ENCODE peak calls at places on chromosomes 1 and 21, in five cellular contexts. K, S, D, A and B are unnamed samples.

GRCh38 chr1:92973203-92973907 is 12.1 kb upstream of the DIPK1A start:
- DNase-seq in K (no peak), S (no peak), D (no peak), A (no peak), B (no peak)

GRCh38 chr1:245956225-245956624 is 550.9 kb downstream of the SMYD3 start:
- DNase-seq in A (no peak), S (no peak), K (no peak), D (no peak), B (no peak)

GRCh38 chr1:28437924-28438699 is 67.7 kb upstream of the RCC1 start:
- DNase-seq in K (peak), D (peak), A (peak), S (peak), B (no peak)

GRCh38 chr1:46137901-46138300 is 5.5 kb upstream of the PIK3R3 start:
- DNase-seq in A (no peak), K (peak), D (no peak), S (peak), B (no peak)

GRCh38 chr1:180906511-180906910 is 6.2 kb upstream of the KIAA1614 start:
- DNase-seq in A (no peak), S (no peak), D (no peak), K (no peak), B (no peak)

GRCh38 chr1:52142220-52143153 is 598 bp downstream of the ZFYVE9 start:
- DNase-seq in K (peak), D (peak), S (peak), A (peak), B (no peak)

GRCh38 chr1:112337028-112337531 is 58.9 kb upstream of the CTTNBP2NL start:
- DNase-seq in A (peak), S (peak), D (no peak), K (peak), B (no peak)

GRCh38 chr1:84810343-84810742 is 82.7 kb downstream of the LPAR3 start:
- DNase-seq in D (no peak), S (no peak), K (no peak), A (no peak), B (no peak)

GRCh38 chr1:10693152-10693496 is 103.3 kb downstream of the CASZ1 start:
- DNase-seq in S (no peak), A (no peak), D (no peak), K (no peak), B (no peak)

GRCh38 chr1:97308131-97308530 is 586.5 kb downstream of the PTBP2 start:
- DNase-seq in D (no peak), A (no peak), S (peak), K (peak), B (no peak)

GRCh38 chr1:46133946-46134345 is 1.5 kb upstream of the PIK3R3 start:
- DNase-seq in D (no peak), A (no peak), K (no peak), S (no peak), B (no peak)

GRCh38 chr1:162753998-162754585 is 36.4 kb upstream of the HSD17B7 start:
- DNase-seq in D (no peak), S (peak), K (no peak), A (no peak), B (no peak)

GRCh38 chr21:31181089-31181757 is 142.9 kb upstream of the KRTAP19-8 start:
- DNase-seq in A (no peak), D (no peak), K (no peak), S (no peak), B (peak)

GRCh38 chr1:93963585-93963984 is 54.4 kb upstream of the GCLM start:
- DNase-seq in A (no peak), K (peak), D (no peak), S (peak), B (no peak)

GRCh38 chr1:32398401-32398800 is 4.2 kb upstream of the BSDC1 start:
- DNase-seq in S (peak), K (no peak), A (no peak), D (no peak), B (no peak)

GRCh38 chr1:23718482-23718881 is 24.8 kb upstream of the ELOA start:
- DNase-seq in A (peak), S (peak), D (peak), K (peak), B (peak)

GRCh38 chr1:209688746-209689234 is 13.6 kb downstream of the G0S2 start:
- DNase-seq in S (peak), A (no peak), K (peak), D (no peak), B (no peak)

GRCh38 chr1:38029725-38030511 is 16.7 kb downstream of the POU3F1 start:
- DNase-seq in D (no peak), S (peak), K (peak), A (no peak), B (no peak)

GRCh38 chr1:35544976-35545375 is 12.2 kb downstream of the KIAA0319L start:
- DNase-seq in K (peak), D (no peak), S (peak), A (peak), B (peak)

GRCh38 chr1:225814381-225814780 is 4.5 kb downstream of the EPHX1 start:
- DNase-seq in A (no peak), S (no peak), K (no peak), D (no peak), B (no peak)

GRCh38 chr1:41835488-41835887 is 83.2 kb downstream of the HIVEP3 start:
- DNase-seq in S (no peak), K (no peak), A (no peak), D (no peak), B (no peak)

GRCh38 chr1:33905241-33905640 is 41.4 kb downstream of the HMGB4 start:
- DNase-seq in D (no peak), S (peak), A (no peak), K (no peak), B (no peak)

GRCh38 chr1:155794605-155795265 is 62.3 kb downstream of the GON4L start:
- DNase-seq in D (no peak), S (no peak), K (no peak), A (no peak), B (no peak)

GRCh38 chr1:59433440-59433813 is 136.5 kb downstream of the FGGY start:
- DNase-seq in A (no peak), D (no peak), S (peak), K (no peak), B (no peak)

GRCh38 chr1:212291505-212292134 is 6.4 kb downstream of the PPP2R5A start:
- DNase-seq in A (peak), K (peak), S (peak), D (peak), B (peak)

GRCh38 chr1:24526940-24527542 is 24.4 kb downstream of the RCAN3 start:
- DNase-seq in S (peak), D (no peak), A (peak), K (peak), B (peak)

GRCh38 chr1:40185951-40186864 is 25.0 kb downstream of the RLF start:
- DNase-seq in A (no peak), D (no peak), K (no peak), S (peak), B (no peak)

GRCh38 chr1:54980528-54981241 is at the start of gene TMEM61:
- DNase-seq in D (no peak), S (no peak), A (peak), K (no peak), B (no peak)

GRCh38 chr1:227789881-227790400 is 25.5 kb upstream of the PRSS38 start:
- DNase-seq in D (no peak), A (no peak), K (no peak), S (no peak), B (no peak)

GRCh38 chr1:219276029-219276738 is 102.5 kb downstream of the LYPLAL1 start:
- DNase-seq in K (no peak), D (no peak), A (no peak), S (no peak), B (no peak)

GRCh38 chr1:3034728-3035610 is 13.7 kb downstream of the ACTRT2 start:
- DNase-seq in S (no peak), K (no peak), D (no peak), A (no peak), B (no peak)

GRCh38 chr1:148309940-148310500 is 157.9 kb upstream of the NBPF11 start:
- DNase-seq in S (no peak), A (no peak), D (no peak), K (no peak), B (no peak)
- H3K4me3 ChIP-seq in S (peak), A (no peak), D (no peak), K (no peak), B (no peak)

GRCh38 chr1:174700314-174700713 is 252.6 kb downstream of the GPR52 start:
- DNase-seq in D (no peak), A (no peak), K (no peak), S (no peak), B (no peak)

GRCh38 chr1:174692313-174692712 is 244.5 kb downstream of the GPR52 start:
- DNase-seq in D (no peak), A (no peak), S (peak), K (peak), B (no peak)

GRCh38 chr1:174700775-174701174 is 253.0 kb downstream of the GPR52 start:
- DNase-seq in K (no peak), A (no peak), S (peak), D (no peak), B (no peak)

GRCh38 chr1:174693085-174693484 is 245.3 kb downstream of the GPR52 start:
- DNase-seq in D (no peak), A (no peak), S (no peak), K (peak), B (no peak)

GRCh38 chr1:174696026-174696821 is 248.5 kb downstream of the GPR52 start:
- DNase-seq in D (no peak), K (no peak), S (no peak), A (no peak), B (no peak)
- H3K4me3 ChIP-seq in D (no peak), K (no peak), S (no peak), A (no peak), B (no peak)

DNA sequence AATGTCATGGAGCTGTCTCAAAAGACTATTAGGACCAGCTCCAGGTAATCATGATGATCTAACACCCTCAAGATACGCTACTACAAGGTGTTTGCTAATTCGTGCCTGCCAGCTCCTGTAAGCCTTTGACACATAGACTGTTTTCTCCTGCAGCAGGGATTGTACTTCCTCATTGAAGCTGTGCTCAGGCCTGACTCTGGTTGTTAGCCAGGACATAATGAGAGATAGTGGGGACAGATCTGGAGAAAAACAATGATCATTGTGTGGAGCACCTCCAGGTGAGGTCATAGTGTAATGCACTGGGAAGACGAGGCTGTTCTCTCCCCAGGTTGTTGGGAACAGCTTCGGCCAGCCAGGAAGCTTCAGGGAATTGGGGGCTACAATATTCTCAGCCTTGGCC is 94.6 kb downstream of the SETD4 start:
- DNase-seq in A (no peak), D (no peak), K (no peak), S (no peak), B (no peak)
- H3K4me3 ChIP-seq in A (no peak), D (no peak), K (no peak), S (no peak), B (no peak)

GRCh38 chr1:108679586-108680213 is 12.4 kb upstream of the PRPF38B start:
- DNase-seq in A (no peak), D (no peak), K (no peak), S (no peak), B (no peak)
- H3K4me3 ChIP-seq in A (no peak), D (no peak), K (no peak), S (no peak), B (no peak)

GRCh38 chr1:89277725-89278124 is 5.1 kb upstream of the GBP5 start:
- DNase-seq in S (no peak), K (no peak), D (no peak), A (no peak), B (no peak)

GRCh38 chr1:89273324-89273778 is 691 bp upstream of the GBP5 start:
- DNase-seq in D (no peak), A (no peak), K (no peak), S (no peak), B (no peak)

GRCh38 chr1:89274431-89274857 is 1.8 kb upstream of the GBP5 start:
- DNase-seq in D (no peak), A (no peak), S (peak), K (peak), B (no peak)

GRCh38 chr1:89279011-89279466 is 6.4 kb upstream of the GBP5 start:
- DNase-seq in K (no peak), D (no peak), S (no peak), A (no peak), B (peak)

GRCh38 chr1:89276690-89277089 is 4.0 kb upstream of the GBP5 start:
- DNase-seq in D (no peak), A (no peak), S (no peak), K (peak), B (no peak)
- H3K4me3 ChIP-seq in D (no peak), A (no peak), S (no peak), K (no peak), B (no peak)

GRCh38 chr1:1033009-1033587 is 13.2 kb downstream of the AGRN start:
- DNase-seq in S (peak), D (peak), A (no peak), K (peak), B (peak)

GRCh38 chr1:1034438-1034759 is 14.5 kb downstream of the AGRN start:
- DNase-seq in D (no peak), S (no peak), A (no peak), K (no peak), B (no peak)

GRCh38 chr1:1033731-1034437 is 14.0 kb downstream of the AGRN start:
- DNase-seq in D (no peak), S (no peak), K (no peak), A (no peak), B (no peak)

GRCh38 chr1:1031659-1032245 is 11.8 kb downstream of the AGRN start:
- DNase-seq in S (no peak), D (no peak), A (no peak), K (no peak), B (no peak)

GRCh38 chr1:1032428-1032827 is 12.5 kb downstream of the AGRN start:
- DNase-seq in K (no peak), S (no peak), A (no peak), D (no peak), B (no peak)
- H3K4me3 ChIP-seq in K (peak), S (no peak), A (no peak), D (no peak), B (no peak)

GRCh38 chr1:18949689-18950414 is 6.6 kb downstream of the IFFO2 start:
- DNase-seq in A (no peak), D (no peak), K (peak), S (peak), B (no peak)

GRCh38 chr1:18950415-18951026 is 6.0 kb downstream of the IFFO2 start:
- DNase-seq in K (peak), D (no peak), A (no peak), S (no peak), B (no peak)

GRCh38 chr1:18948913-18949688 is 7.4 kb downstream of the IFFO2 start:
- DNase-seq in D (no peak), S (peak), K (peak), A (peak), B (no peak)

GRCh38 chr1:18951818-18952391 is 4.6 kb downstream of the IFFO2 start:
- DNase-seq in D (no peak), A (no peak), K (peak), S (no peak), B (peak)

DNA sequence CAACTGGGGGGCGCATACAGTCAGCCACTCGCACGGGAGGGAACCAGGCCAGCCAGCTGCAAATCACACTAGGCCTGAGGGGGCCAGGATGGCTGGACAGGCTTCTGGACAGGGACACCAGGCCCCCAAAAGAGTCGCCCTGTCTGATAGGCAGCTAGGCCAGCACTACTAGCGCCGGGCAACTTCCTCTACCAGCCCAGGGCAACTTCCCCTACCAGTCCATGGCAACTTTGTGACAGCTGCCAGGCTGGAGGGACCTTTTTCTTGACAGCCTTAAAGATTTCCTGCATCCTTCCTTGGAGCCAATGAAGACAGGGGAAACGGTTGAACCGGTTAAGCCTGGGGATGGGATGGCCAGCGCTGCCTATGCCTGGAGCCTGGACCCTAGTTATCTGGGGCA is 5.1 kb downstream of the IFFO2 start:
- DNase-seq in A (no peak), S (no peak), K (no peak), D (no peak), B (no peak)
- H3K4me3 ChIP-seq in A (no peak), S (no peak), K (no peak), D (no peak), B (no peak)